ENCODE peak calls at places on chromosomes 12 and 14, in five cellular contexts. I, X, V, N and A are unnamed samples.

GRCh38 chr12:122975790-122976647 is 975 bp downstream of the OGFOD2 start:
- DNase-seq in X (no peak), I (no peak), V (peak; percentile 12), N (no peak), A (no peak)

GRCh38 chr12:22275847-22276246 is 58.7 kb downstream of the ST8SIA1 start:
- DNase-seq in I (no peak), V (peak; percentile 100), N (peak; percentile 100), X (peak; percentile 28), A (peak; percentile 63)

GRCh38 chr14:23009483-23009938 is 432 bp downstream of the C14orf93 start:
- DNase-seq in N (no peak), V (no peak), X (no peak), I (no peak), A (no peak)

GRCh38 chr14:97137705-97138104 is 340.5 kb downstream of the VRK1 start:
- DNase-seq in X (no peak), V (no peak), I (no peak), N (no peak), A (no peak)

GRCh38 chr12:57347284-57347683 is 83.6 kb downstream of the R3HDM2 start:
- DNase-seq in X (no peak), I (no peak), N (no peak), V (no peak), A (no peak)

GRCh38 chr14:34322940-34323418 is 139.1 kb downstream of the SPTSSA start:
- DNase-seq in N (peak; percentile 70), X (peak; percentile 72), V (peak; percentile 61), I (peak; percentile 59), A (peak; percentile 64)

GRCh38 chr12:62640910-62641448 is 174.4 kb downstream of the MON2 start:
- DNase-seq in X (no peak), V (peak; percentile 70), N (peak; percentile 54), I (no peak), A (no peak)

GRCh38 chr12:57046947-57047890 is 2.7 kb downstream of the MYO1A start:
- DNase-seq in X (no peak), N (no peak), I (peak; percentile 25), V (no peak), A (no peak)

GRCh38 chr12:115895247-115895646 is 382.2 kb downstream of the MED13L start:
- DNase-seq in I (no peak), V (peak; percentile 14), N (no peak), X (no peak), A (no peak)

GRCh38 chr12:48789858-48790326 is 1.0 kb upstream of the ADCY6 start:
- DNase-seq in X (no peak), V (no peak), I (no peak), N (no peak), A (no peak)

GRCh38 chr14:57389646-57390036 is 745 bp upstream of the NAA30 start:
- DNase-seq in I (no peak), N (no peak), X (peak; percentile 23), V (no peak), A (no peak)